ENCODE peak calls at places on chromosome 15, in seven cellular contexts. One of them, this sample, is unnamed. For H3K4me1, the result is how much of the 10 kb centered on the place peaks cover.

GRCh38 chr15:66738116-66738515 is 36.1 kb downstream of the SMAD6 start:
- DNase-seq in IMR-90: no peak
- DNase-seq in NT2/D1: no peak
- DNase-seq in GM23248: no peak
- DNase-seq in mesenchymal stem cell: no peak
- DNase-seq in naive thymus-derived CD4-positive, alpha-beta T cell: no peak
- DNase-seq in upper lobe of right lung: peak
- DNase-seq in this sample: no peak

GRCh38 chr15:47415539-47415971 is 301.8 kb upstream of the SEMA6D start:
- DNase-seq in naive thymus-derived CD4-positive, alpha-beta T cell: no peak
- DNase-seq in mesenchymal stem cell: no peak
- DNase-seq in GM23248: peak
- DNase-seq in IMR-90: peak
- DNase-seq in upper lobe of right lung: no peak
- DNase-seq in NT2/D1: no peak
- DNase-seq in this sample: no peak

GRCh38 chr15:77028451-77029165 is 33.7 kb downstream of the PSTPIP1 start:
- DNase-seq in GM23248: no peak
- DNase-seq in mesenchymal stem cell: no peak
- DNase-seq in NT2/D1: no peak
- DNase-seq in naive thymus-derived CD4-positive, alpha-beta T cell: no peak
- DNase-seq in upper lobe of right lung: peak
- DNase-seq in IMR-90: no peak
- DNase-seq in this sample: no peak

GRCh38 chr15:70362911-70363310 is 265.2 kb upstream of the TLE3 start:
- DNase-seq in naive thymus-derived CD4-positive, alpha-beta T cell: no peak
- DNase-seq in GM23248: peak
- DNase-seq in upper lobe of right lung: peak
- DNase-seq in NT2/D1: no peak
- DNase-seq in mesenchymal stem cell: peak
- DNase-seq in IMR-90: peak
- DNase-seq in this sample: no peak

GRCh38 chr15:99057697-99058420 is 47.0 kb upstream of the SYNM start:
- DNase-seq in naive thymus-derived CD4-positive, alpha-beta T cell: no peak
- DNase-seq in GM23248: no peak
- DNase-seq in upper lobe of right lung: no peak
- DNase-seq in IMR-90: no peak
- DNase-seq in NT2/D1: no peak
- DNase-seq in mesenchymal stem cell: no peak
- DNase-seq in this sample: no peak

GRCh38 chr15:74128785-74129350 is 1.5 kb upstream of the ISLR2 start:
- DNase-seq in NT2/D1: no peak
- DNase-seq in naive thymus-derived CD4-positive, alpha-beta T cell: no peak
- DNase-seq in upper lobe of right lung: no peak
- DNase-seq in IMR-90: no peak
- DNase-seq in mesenchymal stem cell: no peak
- DNase-seq in GM23248: no peak
- DNase-seq in this sample: no peak

GRCh38 chr15:88454867-88455810 is 12.0 kb downstream of the MRPL46 start:
- DNase-seq in mesenchymal stem cell: peak
- DNase-seq in naive thymus-derived CD4-positive, alpha-beta T cell: peak
- DNase-seq in NT2/D1: peak
- DNase-seq in IMR-90: peak
- DNase-seq in GM23248: peak
- DNase-seq in upper lobe of right lung: no peak
- DNase-seq in this sample: no peak

GRCh38 chr15:72685301-72685924 is 569 bp downstream of the HIGD2B start:
- DNase-seq in GM23248: no peak
- DNase-seq in NT2/D1: no peak
- DNase-seq in mesenchymal stem cell: no peak
- DNase-seq in IMR-90: peak
- DNase-seq in upper lobe of right lung: no peak
- DNase-seq in naive thymus-derived CD4-positive, alpha-beta T cell: peak
- DNase-seq in this sample: peak

GRCh38 chr15:33844597-33844996 is 123.7 kb upstream of the CHRM5 start:
- DNase-seq in mesenchymal stem cell: no peak
- DNase-seq in IMR-90: no peak
- DNase-seq in naive thymus-derived CD4-positive, alpha-beta T cell: no peak
- DNase-seq in upper lobe of right lung: no peak
- DNase-seq in GM23248: no peak
- DNase-seq in NT2/D1: no peak
- DNase-seq in this sample: no peak

GRCh38 chr15:31438601-31439265 is 112.1 kb downstream of the KLF13 start:
- DNase-seq in mesenchymal stem cell: no peak
- DNase-seq in upper lobe of right lung: peak
- DNase-seq in NT2/D1: no peak
- DNase-seq in GM23248: no peak
- DNase-seq in naive thymus-derived CD4-positive, alpha-beta T cell: no peak
- DNase-seq in IMR-90: no peak
- DNase-seq in this sample: no peak

GRCh38 chr15:43808960-43809678 is 8.7 kb downstream of the HYPK start:
- DNase-seq in NT2/D1: no peak
- DNase-seq in upper lobe of right lung: no peak
- DNase-seq in mesenchymal stem cell: no peak
- DNase-seq in naive thymus-derived CD4-positive, alpha-beta T cell: no peak
- DNase-seq in GM23248: no peak
- DNase-seq in IMR-90: no peak
- DNase-seq in this sample: no peak

GRCh38 chr15:36926422-36926815 is 173.9 kb downstream of the MEIS2 start:
- DNase-seq in naive thymus-derived CD4-positive, alpha-beta T cell: no peak
- DNase-seq in upper lobe of right lung: no peak
- DNase-seq in IMR-90: no peak
- DNase-seq in NT2/D1: no peak
- DNase-seq in GM23248: no peak
- DNase-seq in mesenchymal stem cell: no peak
- DNase-seq in this sample: no peak

GRCh38 chr15:58058068-58058467 is 7.4 kb downstream of the ALDH1A2 start:
- DNase-seq in GM23248: no peak
- DNase-seq in naive thymus-derived CD4-positive, alpha-beta T cell: no peak
- DNase-seq in upper lobe of right lung: no peak
- DNase-seq in NT2/D1: no peak
- DNase-seq in mesenchymal stem cell: no peak
- DNase-seq in IMR-90: no peak
- DNase-seq in this sample: no peak

GRCh38 chr15:72338148-72338547 is 18.2 kb upstream of the CELF6 start:
- DNase-seq in naive thymus-derived CD4-positive, alpha-beta T cell: no peak
- DNase-seq in GM23248: no peak
- DNase-seq in NT2/D1: no peak
- DNase-seq in IMR-90: no peak
- DNase-seq in upper lobe of right lung: no peak
- DNase-seq in mesenchymal stem cell: no peak
- DNase-seq in this sample: no peak

GRCh38 chr15:85762756-85763127 is 32.0 kb downstream of the KLHL25 start:
- DNase-seq in upper lobe of right lung: no peak
- DNase-seq in GM23248: no peak
- DNase-seq in mesenchymal stem cell: no peak
- DNase-seq in NT2/D1: no peak
- DNase-seq in naive thymus-derived CD4-positive, alpha-beta T cell: no peak
- DNase-seq in IMR-90: no peak
- DNase-seq in this sample: no peak

GRCh38 chr15:45550436-45550835 is 27.9 kb upstream of the SLC30A4 start:
- DNase-seq in mesenchymal stem cell: no peak
- DNase-seq in IMR-90: peak
- DNase-seq in naive thymus-derived CD4-positive, alpha-beta T cell: no peak
- DNase-seq in upper lobe of right lung: no peak
- DNase-seq in GM23248: peak
- DNase-seq in NT2/D1: no peak
- DNase-seq in this sample: peak

GRCh38 chr15:99704444-99704838 is 28.8 kb downstream of the LYSMD4 start:
- DNase-seq in mesenchymal stem cell: peak
- DNase-seq in IMR-90: peak
- DNase-seq in naive thymus-derived CD4-positive, alpha-beta T cell: peak
- DNase-seq in GM23248: peak
- DNase-seq in upper lobe of right lung: no peak
- DNase-seq in NT2/D1: peak
- DNase-seq in this sample: peak

GRCh38 chr15:62569460-62570404 is 404.6 kb upstream of the C2CD4B start:
- DNase-seq in mesenchymal stem cell: peak
- DNase-seq in IMR-90: peak
- DNase-seq in upper lobe of right lung: peak
- DNase-seq in NT2/D1: no peak
- DNase-seq in naive thymus-derived CD4-positive, alpha-beta T cell: no peak
- DNase-seq in GM23248: peak
- DNase-seq in this sample: no peak

GRCh38 chr15:53038542-53038941 is 248.4 kb upstream of the ONECUT1 start:
- DNase-seq in upper lobe of right lung: no peak
- DNase-seq in mesenchymal stem cell: no peak
- DNase-seq in NT2/D1: no peak
- DNase-seq in naive thymus-derived CD4-positive, alpha-beta T cell: no peak
- DNase-seq in GM23248: no peak
- DNase-seq in IMR-90: no peak
- DNase-seq in this sample: no peak

GRCh38 chr15:79957741-79958140 is 13.3 kb downstream of the BCL2A1 start:
- DNase-seq in naive thymus-derived CD4-positive, alpha-beta T cell: no peak
- DNase-seq in GM23248: no peak
- DNase-seq in upper lobe of right lung: no peak
- DNase-seq in NT2/D1: no peak
- DNase-seq in mesenchymal stem cell: no peak
- DNase-seq in IMR-90: peak
- DNase-seq in this sample: no peak

GRCh38 chr15:44720460-44721185 is 9.3 kb downstream of the B2M start:
- DNase-seq in naive thymus-derived CD4-positive, alpha-beta T cell: peak
- DNase-seq in upper lobe of right lung: no peak
- DNase-seq in IMR-90: no peak
- DNase-seq in NT2/D1: no peak
- DNase-seq in mesenchymal stem cell: no peak
- DNase-seq in GM23248: no peak
- DNase-seq in this sample: peak

GRCh38 chr15:50886139-50886467 is 22.4 kb upstream of the AP4E1 start:
- DNase-seq in naive thymus-derived CD4-positive, alpha-beta T cell: no peak
- DNase-seq in GM23248: no peak
- DNase-seq in NT2/D1: no peak
- DNase-seq in upper lobe of right lung: no peak
- DNase-seq in mesenchymal stem cell: no peak
- DNase-seq in IMR-90: no peak
- DNase-seq in this sample: no peak

GRCh38 chr15:50881121-50882048 is 27.1 kb upstream of the AP4E1 start:
- DNase-seq in IMR-90: peak
- DNase-seq in GM23248: peak
- DNase-seq in upper lobe of right lung: no peak
- DNase-seq in NT2/D1: no peak
- DNase-seq in mesenchymal stem cell: no peak
- DNase-seq in naive thymus-derived CD4-positive, alpha-beta T cell: no peak
- DNase-seq in this sample: peak

GRCh38 chr15:50886611-50887350 is 21.7 kb upstream of the AP4E1 start:
- DNase-seq in NT2/D1: no peak
- DNase-seq in IMR-90: no peak
- DNase-seq in upper lobe of right lung: no peak
- DNase-seq in naive thymus-derived CD4-positive, alpha-beta T cell: no peak
- DNase-seq in mesenchymal stem cell: no peak
- DNase-seq in GM23248: no peak
- DNase-seq in this sample: no peak

GRCh38 chr15:50884583-50884982 is 23.9 kb upstream of the AP4E1 start:
- DNase-seq in naive thymus-derived CD4-positive, alpha-beta T cell: no peak
- DNase-seq in upper lobe of right lung: no peak
- DNase-seq in NT2/D1: no peak
- DNase-seq in GM23248: peak
- DNase-seq in mesenchymal stem cell: peak
- DNase-seq in IMR-90: peak
- DNase-seq in this sample: peak

GRCh38 chr15:50883903-50884302 is 24.6 kb upstream of the AP4E1 start:
- DNase-seq in upper lobe of right lung: no peak
- DNase-seq in NT2/D1: no peak
- DNase-seq in IMR-90: peak
- DNase-seq in naive thymus-derived CD4-positive, alpha-beta T cell: no peak
- DNase-seq in GM23248: peak
- DNase-seq in mesenchymal stem cell: peak
- DNase-seq in this sample: peak
- H3K4me1 ChIP-seq in upper lobe of right lung: under half
- H3K4me1 ChIP-seq in NT2/D1: under half
- H3K4me1 ChIP-seq in IMR-90: under half
- H3K4me1 ChIP-seq in naive thymus-derived CD4-positive, alpha-beta T cell: under half
- H3K4me1 ChIP-seq in GM23248: under half
- H3K4me1 ChIP-seq in mesenchymal stem cell: under half
- H3K4me1 ChIP-seq in this sample: under half

GRCh38 chr15:78046796-78047341 is 30.6 kb downstream of the TBC1D2B start:
- DNase-seq in upper lobe of right lung: no peak
- DNase-seq in NT2/D1: no peak
- DNase-seq in IMR-90: no peak
- DNase-seq in mesenchymal stem cell: peak
- DNase-seq in naive thymus-derived CD4-positive, alpha-beta T cell: no peak
- DNase-seq in GM23248: no peak
- DNase-seq in this sample: peak
- H3K4me1 ChIP-seq in upper lobe of right lung: half or more
- H3K4me1 ChIP-seq in NT2/D1: under half
- H3K4me1 ChIP-seq in IMR-90: under half
- H3K4me1 ChIP-seq in mesenchymal stem cell: under half
- H3K4me1 ChIP-seq in naive thymus-derived CD4-positive, alpha-beta T cell: half or more
- H3K4me1 ChIP-seq in GM23248: half or more
- H3K4me1 ChIP-seq in this sample: under half

DNA sequence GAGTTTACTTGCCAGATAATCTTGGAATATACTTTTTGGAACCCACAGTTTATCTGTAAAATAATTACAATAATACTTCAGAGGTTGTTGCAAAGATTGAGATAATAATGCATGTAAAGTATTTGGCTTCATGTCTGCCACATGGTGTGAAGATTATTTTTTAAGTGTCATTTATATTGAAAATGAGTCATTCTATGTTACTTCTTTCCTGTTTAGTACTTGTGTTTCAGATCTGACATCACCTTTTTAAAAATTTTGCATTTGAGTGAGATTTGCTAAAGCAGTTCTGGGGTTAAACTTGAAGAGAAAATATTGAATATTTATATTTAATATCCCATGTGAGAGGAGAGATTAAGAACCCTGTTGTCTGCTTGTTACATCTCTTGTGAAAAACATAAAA is 31.2 kb downstream of the IQGAP1 start:
- DNase-seq in IMR-90: no peak
- DNase-seq in mesenchymal stem cell: peak
- DNase-seq in upper lobe of right lung: no peak
- DNase-seq in NT2/D1: no peak
- DNase-seq in naive thymus-derived CD4-positive, alpha-beta T cell: no peak
- DNase-seq in GM23248: peak
- DNase-seq in this sample: no peak
- H3K4me1 ChIP-seq in IMR-90: under half
- H3K4me1 ChIP-seq in mesenchymal stem cell: under half
- H3K4me1 ChIP-seq in upper lobe of right lung: half or more
- H3K4me1 ChIP-seq in NT2/D1: under half
- H3K4me1 ChIP-seq in naive thymus-derived CD4-positive, alpha-beta T cell: under half
- H3K4me1 ChIP-seq in GM23248: half or more
- H3K4me1 ChIP-seq in this sample: under half

GRCh38 chr15:68334661-68335124 is 57.1 kb downstream of the FEM1B start:
- DNase-seq in NT2/D1: no peak
- DNase-seq in mesenchymal stem cell: peak
- DNase-seq in IMR-90: peak
- DNase-seq in GM23248: peak
- DNase-seq in upper lobe of right lung: no peak
- DNase-seq in naive thymus-derived CD4-positive, alpha-beta T cell: no peak
- DNase-seq in this sample: no peak
- H3K4me1 ChIP-seq in NT2/D1: under half
- H3K4me1 ChIP-seq in mesenchymal stem cell: under half
- H3K4me1 ChIP-seq in IMR-90: under half
- H3K4me1 ChIP-seq in GM23248: under half
- H3K4me1 ChIP-seq in upper lobe of right lung: under half
- H3K4me1 ChIP-seq in naive thymus-derived CD4-positive, alpha-beta T cell: under half
- H3K4me1 ChIP-seq in this sample: under half

DNA sequence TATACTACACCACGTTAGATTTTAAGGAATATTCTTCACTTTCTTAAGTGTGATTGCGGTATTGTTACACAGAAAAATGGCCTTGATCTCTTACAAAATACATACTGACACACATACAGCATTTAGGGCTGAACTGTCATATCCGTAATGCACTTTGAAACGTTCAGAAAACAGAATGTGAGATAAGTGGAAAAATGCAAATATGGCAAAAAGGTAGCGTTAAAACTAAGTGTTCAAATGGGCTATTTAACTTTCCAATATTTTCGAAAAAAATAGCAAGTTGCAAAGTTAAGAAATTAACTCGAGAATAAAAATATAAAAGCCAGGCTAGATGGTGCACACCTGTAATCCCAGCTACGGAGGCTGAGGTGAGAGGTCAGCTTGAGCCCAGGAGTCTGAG is 1.7 kb downstream of the ZNF280D start:
- DNase-seq in naive thymus-derived CD4-positive, alpha-beta T cell: no peak
- DNase-seq in upper lobe of right lung: no peak
- DNase-seq in NT2/D1: no peak
- DNase-seq in IMR-90: no peak
- DNase-seq in mesenchymal stem cell: no peak
- DNase-seq in GM23248: no peak
- DNase-seq in this sample: no peak
- H3K4me1 ChIP-seq in naive thymus-derived CD4-positive, alpha-beta T cell: under half
- H3K4me1 ChIP-seq in upper lobe of right lung: under half
- H3K4me1 ChIP-seq in NT2/D1: under half
- H3K4me1 ChIP-seq in IMR-90: under half
- H3K4me1 ChIP-seq in mesenchymal stem cell: under half
- H3K4me1 ChIP-seq in GM23248: under half
- H3K4me1 ChIP-seq in this sample: under half

This sample was measured in foreskin keratinocyte.